ENCODE peak calls at places on chromosomes 11 and 22, in seven cellular contexts. B is cardiac fibroblast, I is spleen, Y is NCI-H226, G is NCI-H510A treated with DMSO at 0.1 percent for 48 hours, H is right lobe of liver, P is HEK293T. F is an unnamed sample.
A peak's percentile ranks its signal among the peaks of the same experiment; 100 is the strongest.

GRCh38 chr11:1782831-1783724 is 19.4 kb upstream of the CTSD start:
- DNase-seq in B (peak; percentile 18), I (no peak), Y (no peak), G (no peak), H (peak; percentile 31), P (no peak), F (peak; percentile 18)

GRCh38 chr22:35697142-35697541 is 20.5 kb upstream of the APOL5 start:
- DNase-seq in B (no peak), I (no peak), Y (no peak), G (no peak), H (no peak), P (no peak), F (no peak)

GRCh38 chr11:128330203-128330602 is 257.2 kb downstream of the ETS1 start:
- DNase-seq in B (no peak), I (peak; percentile 77), Y (no peak), G (no peak), H (no peak), P (no peak), F (no peak)

GRCh38 chr11:129455756-129456436 is 80.2 kb downstream of the BARX2 start:
- DNase-seq in B (no peak), I (no peak), Y (no peak), G (no peak), H (no peak), P (no peak), F (no peak)

GRCh38 chr22:18136563-18137320 is 13.2 kb upstream of the USP18 start:
- DNase-seq in B (no peak), I (no peak), Y (no peak), G (no peak), H (no peak), P (no peak), F (no peak)

GRCh38 chr11:86244063-86244521 is 461 bp upstream of the EED start:
- DNase-seq in B (peak; percentile 93), I (peak; percentile 95), Y (peak; percentile 72), G (no peak), H (peak; percentile 88), P (peak; percentile 91), F (peak; percentile 95)

GRCh38 chr11:99020324-99021225 is at the start of gene CNTN5:
- DNase-seq in B (peak; percentile 39), I (no peak), Y (peak; percentile 43), G (peak; percentile 13), H (peak; percentile 40), P (peak; percentile 10), F (peak; percentile 1)

GRCh38 chr22:26893034-26893710 is 235.8 kb downstream of the MIAT start:
- DNase-seq in B (no peak), I (no peak), Y (no peak), G (peak; percentile 64), H (no peak), P (no peak), F (no peak)

GRCh38 chr11:84819128-84819527 is 808.0 kb downstream of the DLG2 start:
- DNase-seq in B (peak; percentile 36), I (no peak), Y (no peak), G (peak; percentile 45), H (no peak), P (no peak), F (no peak)

GRCh38 chr11:126341760-126342161 is 13.7 kb upstream of the ST3GAL4 start:
- DNase-seq in B (peak; percentile 61), I (peak; percentile 27), Y (peak; percentile 76), G (no peak), H (no peak), P (no peak), F (peak; percentile 59)

GRCh38 chr22:36771376-36772063 is 4.4 kb downstream of the IFT27 start:
- DNase-seq in B (no peak), I (peak; percentile 37), Y (no peak), G (no peak), H (no peak), P (no peak), F (no peak)

GRCh38 chr11:35968386-35969088 is 24.7 kb downstream of the LDLRAD3 start:
- DNase-seq in B (no peak), I (no peak), Y (no peak), G (no peak), H (no peak), P (no peak), F (peak; percentile 54)

GRCh38 chr22:47000256-47000655 is 237.8 kb downstream of the TBC1D22A start:
- DNase-seq in B (no peak), I (no peak), Y (no peak), G (no peak), H (no peak), P (no peak), F (no peak)

GRCh38 chr11:2928605-2929510 is at the start of gene PHLDA2:
- DNase-seq in B (peak; percentile 82), I (peak; percentile 84), Y (peak; percentile 60), G (no peak), H (peak; percentile 77), P (peak; percentile 66), F (peak; percentile 83)

GRCh38 chr11:57905439-57905838 is 118.2 kb upstream of the OR9Q1 start:
- DNase-seq in B (no peak), I (no peak), Y (peak; percentile 35), G (no peak), H (no peak), P (no peak), F (no peak)

GRCh38 chr11:110430267-110431211 is 791 bp downstream of the FDX1 start:
- DNase-seq in B (peak; percentile 62), I (no peak), Y (no peak), G (peak; percentile 30), H (peak; percentile 72), P (peak; percentile 18), F (peak; percentile 27)

GRCh38 chr22:48578138-48579034 is 1249.3 kb downstream of the BRD1 start:
- DNase-seq in B (no peak), I (no peak), Y (no peak), G (no peak), H (no peak), P (no peak), F (no peak)

GRCh38 chr11:38138972-38139371 is 1540.9 kb upstream of the RAG2 start:
- DNase-seq in B (no peak), I (no peak), Y (no peak), G (no peak), H (no peak), P (no peak), F (no peak)

GRCh38 chr11:65588199-65589054 is 7.2 kb downstream of the KCNK7 start:
- DNase-seq in B (peak; percentile 62), I (peak; percentile 92), Y (peak; percentile 45), G (peak; percentile 29), H (peak; percentile 61), P (peak; percentile 76), F (peak; percentile 38)

GRCh38 chr22:20428496-20429253 is 8.9 kb downstream of the SCARF2 start:
- DNase-seq in B (no peak), I (no peak), Y (no peak), G (no peak), H (no peak), P (no peak), F (no peak)

GRCh38 chr11:23192256-23192655 is 332.0 kb upstream of the CCDC179 start:
- DNase-seq in B (peak; percentile 69), I (no peak), Y (no peak), G (no peak), H (no peak), P (no peak), F (no peak)

GRCh38 chr11:112797653-112798293 is 163.4 kb upstream of the NCAM1 start:
- DNase-seq in B (peak; percentile 51), I (no peak), Y (no peak), G (peak; percentile 23), H (peak; percentile 46), P (peak; percentile 71), F (peak; percentile 28)

GRCh38 chr11:115848080-115848479 is 343.9 kb upstream of the CADM1 start:
- DNase-seq in B (no peak), I (no peak), Y (no peak), G (no peak), H (no peak), P (no peak), F (no peak)

GRCh38 chr11:68503281-68503687 is 42.7 kb downstream of the PPP6R3 start:
- DNase-seq in B (peak; percentile 21), I (no peak), Y (no peak), G (no peak), H (no peak), P (no peak), F (peak; percentile 18)

GRCh38 chr11:14460147-14460546 is 39.5 kb downstream of the COPB1 start:
- DNase-seq in B (no peak), I (no peak), Y (no peak), G (no peak), H (no peak), P (no peak), F (no peak)

GRCh38 chr22:20024225-20025087 is 3.5 kb downstream of the TANGO2 start:
- DNase-seq in B (no peak), I (peak; percentile 71), Y (no peak), G (no peak), H (no peak), P (no peak), F (no peak)

F was measured in AG08395.